ENCODE peak calls at places on chromosomes 11 and 22, in four cellular contexts. O, Y, H and U are unnamed samples.

GRCh38 chr11:12008790-12009616 is 577 bp upstream of the DKK3 start:
- DNase-seq in O (peak; percentile 11), Y (no peak), H (no peak), U (no peak)

GRCh38 chr11:17822021-17822781 is 87.6 kb downstream of the KCNC1 start:
- DNase-seq in O (no peak), Y (no peak), H (no peak), U (no peak)

GRCh38 chr22:22068657-22069056 is 86.1 kb upstream of the TOP3B start:
- DNase-seq in O (no peak), Y (no peak), H (no peak), U (no peak)

GRCh38 chr11:36878747-36879146 is 280.7 kb upstream of the RAG2 start:
- DNase-seq in O (no peak), Y (no peak), H (no peak), U (no peak)

GRCh38 chr11:2678396-2678795 is 21.4 kb downstream of the KCNQ1OT1 start:
- DNase-seq in O (no peak), Y (no peak), H (no peak), U (no peak)

GRCh38 chr11:117638913-117639543 is 158.0 kb downstream of the DSCAML1 start:
- DNase-seq in O (no peak), Y (no peak), H (peak; percentile 6), U (no peak)

GRCh38 chr22:36435516-36436415 is 45.7 kb downstream of the TXN2 start:
- DNase-seq in O (peak; percentile 67), Y (peak; percentile 35), H (peak; percentile 87), U (no peak)

GRCh38 chr11:119115484-119116234 is 5.7 kb upstream of the HINFP start:
- DNase-seq in O (no peak), Y (no peak), H (peak; percentile 86), U (no peak)

GRCh38 chr11:80849253-80849652 is 1408.4 kb upstream of the TENM4 start:
- DNase-seq in O (no peak), Y (no peak), H (no peak), U (no peak)

GRCh38 chr11:73671701-73672100 is 25.3 kb downstream of the PLEKHB1 start:
- DNase-seq in O (no peak), Y (no peak), H (no peak), U (no peak)

GRCh38 chr11:10091314-10092045 is 202.5 kb downstream of the SBF2 start:
- DNase-seq in O (no peak), Y (no peak), H (no peak), U (no peak)

GRCh38 chr11:34652191-34652958 is 31.5 kb downstream of the EHF start:
- DNase-seq in O (no peak), Y (no peak), H (no peak), U (no peak)

GRCh38 chr11:62077136-62077535 is 46.7 kb upstream of the INCENP start:
- DNase-seq in O (no peak), Y (no peak), H (no peak), U (no peak)

GRCh38 chr11:11047851-11048610 is 190.2 kb upstream of the ZBED5 start:
- DNase-seq in O (no peak), Y (no peak), H (no peak), U (no peak)

GRCh38 chr11:69155302-69156198 is at the start of gene SMIM38:
- DNase-seq in O (no peak), Y (no peak), H (peak; percentile 70), U (no peak)

GRCh38 chr11:27459191-27459590 is 13.4 kb downstream of the LGR4 start:
- DNase-seq in O (no peak), Y (no peak), H (no peak), U (no peak)

GRCh38 chr11:130848361-130849214 is 67.7 kb downstream of the SNX19 start:
- DNase-seq in O (no peak), Y (no peak), H (no peak), U (no peak)

GRCh38 chr22:47248925-47249324 is 486.5 kb downstream of the TBC1D22A start:
- DNase-seq in O (no peak), Y (no peak), H (no peak), U (no peak)

GRCh38 chr11:46003647-46004046 is 81.2 kb downstream of the LARGE2 start:
- DNase-seq in O (no peak), Y (no peak), H (no peak), U (no peak)

GRCh38 chr11:74462009-74462408 is 5.3 kb downstream of the KCNE3 start:
- DNase-seq in O (no peak), Y (no peak), H (peak; percentile 93), U (no peak)

GRCh38 chr22:48953103-48953720 is 874.5 kb downstream of the BRD1 start:
- DNase-seq in O (no peak), Y (no peak), H (peak; percentile 13), U (no peak)

GRCh38 chr11:128878455-128878854 is 11.4 kb upstream of the KCNJ1 start:
- DNase-seq in O (no peak), Y (no peak), H (no peak), U (no peak)

GRCh38 chr11:35236667-35237003 is 97.7 kb downstream of the CD44 start:
- DNase-seq in O (no peak), Y (no peak), H (no peak), U (no peak)

GRCh38 chr22:20440637-20441591 is 3.3 kb upstream of the SCARF2 start:
- DNase-seq in O (no peak), Y (no peak), H (peak; percentile 50), U (no peak)

GRCh38 chr22:35547993-35548761 is 7.5 kb downstream of the RASD2 start:
- DNase-seq in O (no peak), Y (no peak), H (no peak), U (no peak)

GRCh38 chr11:32438346-32438882 is 3.1 kb upstream of the WT1 start:
- DNase-seq in O (no peak), Y (no peak), H (no peak), U (no peak)

GRCh38 chr11:62707277-62707771 is at the start of the genes BSCL2 and GNG3:
- DNase-seq in O (no peak), Y (no peak), H (peak; percentile 84), U (no peak)

GRCh38 chr22:50139843-50140415 is 30.6 kb upstream of the PANX2 start:
- DNase-seq in O (no peak), Y (no peak), H (no peak), U (no peak)

GRCh38 chr11:17294033-17294432 is 17.5 kb downstream of the NUCB2 start:
- DNase-seq in O (no peak), Y (no peak), H (no peak), U (no peak)

GRCh38 chr11:78715639-78716311 is 141.1 kb upstream of the NARS2 start:
- DNase-seq in O (no peak), Y (peak; percentile 1), H (no peak), U (no peak)

GRCh38 chr11:6298605-6299004 is 21.7 kb downstream of the CAVIN3 start:
- DNase-seq in O (no peak), Y (no peak), H (no peak), U (no peak)

GRCh38 chr11:109121173-109121938 is 300.6 kb upstream of the C11orf87 start:
- DNase-seq in O (no peak), Y (no peak), H (no peak), U (no peak)